ENCODE peak calls at places on chromosome 4, in eight cellular contexts. One of them, this sample, is unnamed.

GRCh38 chr4:2389691-2390090 is 28.8 kb downstream of the ZFYVE28 start:
- DNase-seq in mammary epithelial cell: no peak
- DNase-seq in A673: no peak
- DNase-seq in colonic mucosa: no peak
- DNase-seq in aorta: no peak
- DNase-seq in OCI-LY7: no peak
- DNase-seq in pancreas: no peak
- DNase-seq in sigmoid colon: no peak
- DNase-seq in this sample: no peak

GRCh38 chr4:143597271-143597670 is 83.8 kb downstream of the SMARCA5 start:
- DNase-seq in aorta: no peak
- DNase-seq in sigmoid colon: no peak
- DNase-seq in OCI-LY7: no peak
- DNase-seq in colonic mucosa: no peak
- DNase-seq in pancreas: no peak
- DNase-seq in A673: no peak
- DNase-seq in mammary epithelial cell: no peak
- DNase-seq in this sample: no peak

GRCh38 chr4:80592950-80593349 is 257.4 kb downstream of the CFAP299 start:
- DNase-seq in aorta: no peak
- DNase-seq in mammary epithelial cell: no peak
- DNase-seq in OCI-LY7: peak; percentile 40
- DNase-seq in pancreas: no peak
- DNase-seq in colonic mucosa: no peak
- DNase-seq in sigmoid colon: no peak
- DNase-seq in A673: no peak
- DNase-seq in this sample: no peak

GRCh38 chr4:16626945-16627344 is 271.5 kb downstream of the LDB2 start:
- DNase-seq in mammary epithelial cell: peak; percentile 3
- DNase-seq in OCI-LY7: no peak
- DNase-seq in sigmoid colon: no peak
- DNase-seq in aorta: no peak
- DNase-seq in pancreas: no peak
- DNase-seq in A673: peak; percentile 68
- DNase-seq in colonic mucosa: no peak
- DNase-seq in this sample: no peak

GRCh38 chr4:119525771-119526712 is 102.6 kb downstream of the PDE5A start:
- DNase-seq in pancreas: no peak
- DNase-seq in mammary epithelial cell: no peak
- DNase-seq in sigmoid colon: no peak
- DNase-seq in aorta: no peak
- DNase-seq in colonic mucosa: no peak
- DNase-seq in OCI-LY7: no peak
- DNase-seq in A673: no peak
- DNase-seq in this sample: no peak

GRCh38 chr4:2077537-2078460 is 18.7 kb downstream of the NAT8L start:
- DNase-seq in sigmoid colon: peak; percentile 42
- DNase-seq in OCI-LY7: no peak
- DNase-seq in A673: no peak
- DNase-seq in aorta: peak; percentile 59
- DNase-seq in colonic mucosa: no peak
- DNase-seq in pancreas: no peak
- DNase-seq in mammary epithelial cell: no peak
- DNase-seq in this sample: no peak

GRCh38 chr4:110898290-110898689 is 275.4 kb upstream of the PITX2 start:
- DNase-seq in A673: no peak
- DNase-seq in mammary epithelial cell: no peak
- DNase-seq in sigmoid colon: no peak
- DNase-seq in pancreas: no peak
- DNase-seq in aorta: no peak
- DNase-seq in OCI-LY7: peak; percentile 19
- DNase-seq in colonic mucosa: no peak
- DNase-seq in this sample: no peak

GRCh38 chr4:101049549-101050001 is 297.8 kb downstream of the PPP3CA start:
- DNase-seq in pancreas: no peak
- DNase-seq in mammary epithelial cell: no peak
- DNase-seq in aorta: no peak
- DNase-seq in OCI-LY7: no peak
- DNase-seq in colonic mucosa: no peak
- DNase-seq in A673: peak; percentile 79
- DNase-seq in sigmoid colon: no peak
- DNase-seq in this sample: no peak

GRCh38 chr4:87783781-87784180 is 15.6 kb upstream of the IBSP start:
- DNase-seq in mammary epithelial cell: no peak
- DNase-seq in A673: no peak
- DNase-seq in aorta: no peak
- DNase-seq in OCI-LY7: no peak
- DNase-seq in sigmoid colon: no peak
- DNase-seq in pancreas: no peak
- DNase-seq in colonic mucosa: no peak
- DNase-seq in this sample: no peak

GRCh38 chr4:135949926-135950325 is 1582.4 kb downstream of the PCDH18 start:
- DNase-seq in A673: no peak
- DNase-seq in sigmoid colon: no peak
- DNase-seq in OCI-LY7: no peak
- DNase-seq in mammary epithelial cell: no peak
- DNase-seq in aorta: no peak
- DNase-seq in pancreas: no peak
- DNase-seq in colonic mucosa: no peak
- DNase-seq in this sample: no peak

GRCh38 chr4:53477038-53477565 is 99.7 kb downstream of the FIP1L1 start:
- DNase-seq in colonic mucosa: no peak
- DNase-seq in pancreas: no peak
- DNase-seq in A673: no peak
- DNase-seq in OCI-LY7: no peak
- DNase-seq in aorta: no peak
- DNase-seq in sigmoid colon: no peak
- DNase-seq in mammary epithelial cell: peak; percentile 83
- DNase-seq in this sample: no peak

GRCh38 chr4:173538903-173539445 is 8.9 kb upstream of the HAND2 start:
- DNase-seq in sigmoid colon: peak; percentile 75
- DNase-seq in mammary epithelial cell: no peak
- DNase-seq in aorta: no peak
- DNase-seq in OCI-LY7: no peak
- DNase-seq in colonic mucosa: no peak
- DNase-seq in A673: no peak
- DNase-seq in pancreas: no peak
- DNase-seq in this sample: no peak

GRCh38 chr4:183362916-183363542 is 40.8 kb upstream of the CLDN24 start:
- DNase-seq in A673: peak; percentile 91
- DNase-seq in pancreas: no peak
- DNase-seq in aorta: no peak
- DNase-seq in sigmoid colon: no peak
- DNase-seq in OCI-LY7: no peak
- DNase-seq in colonic mucosa: no peak
- DNase-seq in mammary epithelial cell: no peak
- DNase-seq in this sample: no peak

GRCh38 chr4:68218044-68218443 is 27.4 kb downstream of the TMPRSS11B start:
- DNase-seq in colonic mucosa: no peak
- DNase-seq in pancreas: no peak
- DNase-seq in A673: no peak
- DNase-seq in sigmoid colon: no peak
- DNase-seq in aorta: no peak
- DNase-seq in OCI-LY7: no peak
- DNase-seq in mammary epithelial cell: peak; percentile 45
- DNase-seq in this sample: no peak

GRCh38 chr4:94978904-94979303 is 221.1 kb downstream of the BMPR1B start:
- DNase-seq in aorta: no peak
- DNase-seq in mammary epithelial cell: peak; percentile 37
- DNase-seq in sigmoid colon: no peak
- DNase-seq in OCI-LY7: no peak
- DNase-seq in pancreas: no peak
- DNase-seq in colonic mucosa: no peak
- DNase-seq in A673: no peak
- DNase-seq in this sample: no peak

GRCh38 chr4:93217423-93217822 is 611.1 kb upstream of the ATOH1 start:
- DNase-seq in colonic mucosa: no peak
- DNase-seq in aorta: no peak
- DNase-seq in sigmoid colon: no peak
- DNase-seq in OCI-LY7: no peak
- DNase-seq in mammary epithelial cell: no peak
- DNase-seq in A673: no peak
- DNase-seq in pancreas: no peak
- DNase-seq in this sample: no peak

GRCh38 chr4:109206610-109207009 is 95.8 kb downstream of the COL25A1 start:
- DNase-seq in colonic mucosa: no peak
- DNase-seq in A673: peak; percentile 74
- DNase-seq in sigmoid colon: no peak
- DNase-seq in mammary epithelial cell: no peak
- DNase-seq in pancreas: no peak
- DNase-seq in OCI-LY7: no peak
- DNase-seq in aorta: no peak
- DNase-seq in this sample: no peak

DNA sequence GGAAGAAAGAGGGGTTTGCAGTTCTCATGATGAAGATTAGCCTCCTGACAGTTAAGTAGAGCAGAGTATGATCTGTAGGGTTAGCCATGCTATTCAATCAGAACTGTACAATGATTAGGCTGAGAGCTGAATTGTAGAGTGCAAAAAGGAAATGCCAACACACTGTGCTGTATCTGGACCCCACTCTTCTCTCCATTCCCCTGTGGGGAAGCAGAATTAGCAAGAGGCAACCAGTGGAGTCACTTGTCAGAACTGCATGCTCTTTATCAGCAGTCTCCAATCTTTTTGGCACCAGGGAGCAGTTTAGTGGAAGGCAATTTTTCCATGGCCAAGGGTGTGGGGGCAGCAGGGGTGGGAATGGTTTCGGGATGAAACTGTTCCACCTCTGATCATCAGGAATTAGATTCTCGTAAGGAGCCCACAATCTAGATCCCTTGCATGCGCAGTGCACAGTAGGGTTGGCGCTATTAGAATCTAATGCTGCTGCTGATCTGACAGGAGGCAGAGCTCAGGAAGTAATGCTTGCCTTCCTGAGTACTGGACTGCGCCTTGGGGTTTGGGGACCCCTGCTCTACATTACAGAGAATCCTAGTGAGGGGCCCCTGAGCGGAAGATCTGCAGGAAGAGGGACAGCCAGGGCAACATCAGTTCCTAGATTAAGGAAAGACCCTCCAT is 19.4 kb downstream of the TBC1D9 start:
- DNase-seq in colonic mucosa: no peak
- DNase-seq in pancreas: no peak
- DNase-seq in mammary epithelial cell: no peak
- DNase-seq in OCI-LY7: no peak
- DNase-seq in aorta: no peak
- DNase-seq in A673: peak; percentile 32
- DNase-seq in sigmoid colon: no peak
- DNase-seq in this sample: no peak
- H3K4me1 ChIP-seq in colonic mucosa: no peaks in the 10 kb centered on the region
- H3K4me1 ChIP-seq in pancreas: peaks cover 16% of the 10 kb centered on the region
- H3K4me1 ChIP-seq in mammary epithelial cell: peaks cover 47% of the 10 kb centered on the region
- H3K4me1 ChIP-seq in OCI-LY7: peaks cover 14% of the 10 kb centered on the region
- H3K4me1 ChIP-seq in aorta: peaks cover 4% of the 10 kb centered on the region
- H3K4me1 ChIP-seq in A673: peaks cover 14% of the 10 kb centered on the region
- H3K4me1 ChIP-seq in sigmoid colon: no peaks in the 10 kb centered on the region
- H3K4me1 ChIP-seq in this sample: no peaks in the 10 kb centered on the region

GRCh38 chr4:40232610-40233009 is 35.8 kb downstream of the RHOH start:
- DNase-seq in aorta: no peak
- DNase-seq in sigmoid colon: no peak
- DNase-seq in OCI-LY7: no peak
- DNase-seq in A673: peak; percentile 51
- DNase-seq in colonic mucosa: no peak
- DNase-seq in mammary epithelial cell: no peak
- DNase-seq in pancreas: no peak
- DNase-seq in this sample: no peak
- H3K36me3 ChIP-seq in aorta: no peaks in the 10 kb centered on the region
- H3K36me3 ChIP-seq in sigmoid colon: no peaks in the 10 kb centered on the region
- H3K36me3 ChIP-seq in OCI-LY7: peaks cover 84% of the 10 kb centered on the region
- H3K36me3 ChIP-seq in A673: peaks cover 22% of the 10 kb centered on the region
- H3K36me3 ChIP-seq in colonic mucosa: no peaks in the 10 kb centered on the region
- H3K36me3 ChIP-seq in mammary epithelial cell: no peaks in the 10 kb centered on the region
- H3K36me3 ChIP-seq in pancreas: no peaks in the 10 kb centered on the region
- H3K36me3 ChIP-seq in this sample: no peaks in the 10 kb centered on the region

GRCh38 chr4:168589154-168589553 is 92.3 kb downstream of the PALLD start:
- DNase-seq in mammary epithelial cell: peak; percentile 99
- DNase-seq in OCI-LY7: no peak
- DNase-seq in aorta: no peak
- DNase-seq in A673: peak; percentile 66
- DNase-seq in sigmoid colon: no peak
- DNase-seq in colonic mucosa: peak; percentile 27
- DNase-seq in pancreas: no peak
- DNase-seq in this sample: no peak

GRCh38 chr4:168584321-168584771 is 87.5 kb downstream of the PALLD start:
- DNase-seq in A673: no peak
- DNase-seq in mammary epithelial cell: peak; percentile 78
- DNase-seq in OCI-LY7: no peak
- DNase-seq in sigmoid colon: no peak
- DNase-seq in aorta: no peak
- DNase-seq in colonic mucosa: no peak
- DNase-seq in pancreas: no peak
- DNase-seq in this sample: no peak

GRCh38 chr4:168586926-168587325 is 90.1 kb downstream of the PALLD start:
- DNase-seq in mammary epithelial cell: no peak
- DNase-seq in aorta: no peak
- DNase-seq in colonic mucosa: no peak
- DNase-seq in pancreas: no peak
- DNase-seq in A673: no peak
- DNase-seq in OCI-LY7: no peak
- DNase-seq in sigmoid colon: no peak
- DNase-seq in this sample: no peak

GRCh38 chr4:168587326-168588125 is 90.7 kb downstream of the PALLD start:
- DNase-seq in colonic mucosa: no peak
- DNase-seq in aorta: peak; percentile 74
- DNase-seq in pancreas: no peak
- DNase-seq in OCI-LY7: no peak
- DNase-seq in A673: no peak
- DNase-seq in mammary epithelial cell: peak; percentile 100
- DNase-seq in sigmoid colon: peak; percentile 67
- DNase-seq in this sample: peak; percentile 65

GRCh38 chr4:168585168-168586091 is 88.6 kb downstream of the PALLD start:
- DNase-seq in pancreas: peak; percentile 22
- DNase-seq in A673: peak; percentile 91
- DNase-seq in OCI-LY7: peak; percentile 4
- DNase-seq in sigmoid colon: peak; percentile 93
- DNase-seq in mammary epithelial cell: peak; percentile 83
- DNase-seq in aorta: peak; percentile 92
- DNase-seq in colonic mucosa: peak; percentile 82
- DNase-seq in this sample: peak; percentile 90
- H3K4me1 ChIP-seq in pancreas: no peaks in the 10 kb centered on the region
- H3K4me1 ChIP-seq in A673: peaks cover 26% of the 10 kb centered on the region
- H3K4me1 ChIP-seq in OCI-LY7: no peaks in the 10 kb centered on the region
- H3K4me1 ChIP-seq in sigmoid colon: peaks cover 41% of the 10 kb centered on the region
- H3K4me1 ChIP-seq in mammary epithelial cell: peaks cover 66% of the 10 kb centered on the region
- H3K4me1 ChIP-seq in aorta: peaks cover 6% of the 10 kb centered on the region
- H3K4me1 ChIP-seq in colonic mucosa: no peaks in the 10 kb centered on the region
- H3K4me1 ChIP-seq in this sample: peaks cover 14% of the 10 kb centered on the region

GRCh38 chr4:39841894-39842293 is 135.8 kb downstream of the PDS5A start:
- DNase-seq in sigmoid colon: no peak
- DNase-seq in colonic mucosa: no peak
- DNase-seq in aorta: no peak
- DNase-seq in mammary epithelial cell: no peak
- DNase-seq in pancreas: no peak
- DNase-seq in A673: no peak
- DNase-seq in OCI-LY7: no peak
- DNase-seq in this sample: no peak

GRCh38 chr4:39850727-39851126 is 127.0 kb downstream of the PDS5A start:
- DNase-seq in aorta: no peak
- DNase-seq in pancreas: no peak
- DNase-seq in colonic mucosa: no peak
- DNase-seq in sigmoid colon: no peak
- DNase-seq in A673: no peak
- DNase-seq in mammary epithelial cell: no peak
- DNase-seq in OCI-LY7: no peak
- DNase-seq in this sample: no peak

GRCh38 chr4:39846135-39846534 is 131.6 kb downstream of the PDS5A start:
- DNase-seq in OCI-LY7: no peak
- DNase-seq in sigmoid colon: no peak
- DNase-seq in A673: peak; percentile 7
- DNase-seq in aorta: no peak
- DNase-seq in colonic mucosa: no peak
- DNase-seq in mammary epithelial cell: peak; percentile 18
- DNase-seq in pancreas: no peak
- DNase-seq in this sample: no peak

GRCh38 chr4:39846705-39847104 is 131.0 kb downstream of the PDS5A start:
- DNase-seq in aorta: no peak
- DNase-seq in OCI-LY7: no peak
- DNase-seq in pancreas: no peak
- DNase-seq in A673: no peak
- DNase-seq in mammary epithelial cell: no peak
- DNase-seq in sigmoid colon: no peak
- DNase-seq in colonic mucosa: no peak
- DNase-seq in this sample: no peak
- H3K36me3 ChIP-seq in aorta: peaks cover 3% of the 10 kb centered on the region
- H3K36me3 ChIP-seq in OCI-LY7: peaks cover 71% of the 10 kb centered on the region
- H3K36me3 ChIP-seq in pancreas: no peaks in the 10 kb centered on the region
- H3K36me3 ChIP-seq in A673: peaks cover 49% of the 10 kb centered on the region
- H3K36me3 ChIP-seq in mammary epithelial cell: peaks cover 42% of the 10 kb centered on the region
- H3K36me3 ChIP-seq in sigmoid colon: peaks cover 75% of the 10 kb centered on the region
- H3K36me3 ChIP-seq in colonic mucosa: no peaks in the 10 kb centered on the region
- H3K36me3 ChIP-seq in this sample: peaks cover 3% of the 10 kb centered on the region

This sample was measured in thyroid gland.